ENCODE peak calls at places on chromosomes 4 and X, in eight cellular contexts. D is psoas muscle, O is EL, T is NCI-H2081, Q is M059J, G is ACHN, M is NCI-H510A, R is left cardiac atrium. J is an unnamed sample.

GRCh38 chrX:39613997-39614679 is 483.6 kb downstream of the BCOR start:
- DNase-seq in D (no peak), O (no peak), T (no peak), Q (peak; percentile 40), G (no peak), M (peak; percentile 30), R (no peak), J (no peak)

GRCh38 chr4:97270051-97270450 is 873.2 kb downstream of the STPG2 start:
- DNase-seq in D (no peak), O (no peak), T (no peak), Q (no peak), G (no peak), M (no peak), R (no peak), J (no peak)

GRCh38 chr4:15586046-15586445 is 69.1 kb downstream of the FBXL5 start:
- DNase-seq in D (no peak), O (no peak), T (no peak), Q (no peak), G (no peak), M (no peak), R (no peak), J (no peak)

GRCh38 chrX:122777766-122778165 is 406.3 kb upstream of the GRIA3 start:
- DNase-seq in D (no peak), O (no peak), T (peak; percentile 12), Q (no peak), G (no peak), M (no peak), R (no peak), J (peak; percentile 2)

GRCh38 chr4:3702084-3702521 is 64.1 kb upstream of the ADRA2C start:
- DNase-seq in D (peak; percentile 42), O (no peak), T (no peak), Q (no peak), G (no peak), M (no peak), R (no peak), J (no peak)

GRCh38 chr4:119218093-119218492 is 5.6 kb downstream of the USP53 start:
- DNase-seq in D (no peak), O (no peak), T (no peak), Q (no peak), G (no peak), M (no peak), R (no peak), J (no peak)

GRCh38 chr4:133439830-133440229 is 290.7 kb downstream of the PCDH10 start:
- DNase-seq in D (no peak), O (no peak), T (no peak), Q (no peak), G (no peak), M (no peak), R (no peak), J (no peak)

GRCh38 chrX:100994352-100995281 is 25.1 kb downstream of the ARL13A start:
- DNase-seq in D (no peak), O (peak; percentile 65), T (no peak), Q (peak; percentile 89), G (peak; percentile 39), M (no peak), R (no peak), J (peak; percentile 75)

GRCh38 chr4:120225527-120225926 is 158.9 kb upstream of the MAD2L1 start:
- DNase-seq in D (no peak), O (no peak), T (no peak), Q (no peak), G (no peak), M (no peak), R (no peak), J (no peak)

GRCh38 chr4:4532371-4532770 is 9.5 kb downstream of the STX18 start:
- DNase-seq in D (no peak), O (no peak), T (no peak), Q (no peak), G (no peak), M (no peak), R (no peak), J (no peak)

GRCh38 chrX:20399728-20400414 is 133.2 kb upstream of the RPS6KA3 start:
- DNase-seq in D (no peak), O (no peak), T (no peak), Q (no peak), G (no peak), M (no peak), R (no peak), J (no peak)

GRCh38 chr4:138445098-138445497 is 202.9 kb upstream of the SLC7A11 start:
- DNase-seq in D (no peak), O (peak; percentile 66), T (no peak), Q (no peak), G (no peak), M (no peak), R (no peak), J (peak; percentile 1)

GRCh38 chr4:77176606-77177005 is 19.6 kb downstream of the CCNG2 start:
- DNase-seq in D (no peak), O (no peak), T (no peak), Q (no peak), G (no peak), M (no peak), R (no peak), J (no peak)

GRCh38 chr4:167897116-167897515 is 195.2 kb upstream of the ANXA10 start:
- DNase-seq in D (no peak), O (peak; percentile 39), T (no peak), Q (no peak), G (no peak), M (peak; percentile 49), R (no peak), J (peak; percentile 84)

GRCh38 chr4:78100060-78100459 is 42.9 kb downstream of the FRAS1 start:
- DNase-seq in D (no peak), O (no peak), T (no peak), Q (no peak), G (no peak), M (no peak), R (no peak), J (no peak)

GRCh38 chr4:112840061-112840460 is 203.1 kb downstream of the LARP7 start:
- DNase-seq in D (no peak), O (peak; percentile 19), T (no peak), Q (no peak), G (peak; percentile 67), M (no peak), R (no peak), J (peak; percentile 53)

GRCh38 chr4:722851-723360 is 17.3 kb downstream of the PCGF3 start:
- DNase-seq in D (no peak), O (no peak), T (no peak), Q (no peak), G (no peak), M (no peak), R (no peak), J (no peak)

GRCh38 chr4:45294464-45294863 is 568.1 kb upstream of the GNPDA2 start:
- DNase-seq in D (no peak), O (no peak), T (peak; percentile 25), Q (no peak), G (no peak), M (no peak), R (no peak), J (no peak)

GRCh38 chr4:125334936-125335335 is 20.2 kb downstream of the FAT4 start:
- DNase-seq in D (no peak), O (no peak), T (no peak), Q (no peak), G (no peak), M (no peak), R (no peak), J (no peak)

GRCh38 chrX:19152762-19153161 is 30.5 kb upstream of the ADGRG2 start:
- DNase-seq in D (no peak), O (no peak), T (no peak), Q (peak; percentile 27), G (no peak), M (no peak), R (no peak), J (no peak)

GRCh38 chr4:76571274-76571673 is 136.2 kb downstream of the SHROOM3 start:
- DNase-seq in D (no peak), O (no peak), T (peak; percentile 58), Q (no peak), G (no peak), M (peak; percentile 34), R (no peak), J (no peak)

GRCh38 chrX:21657318-21658151 is 595 bp downstream of the KLHL34 start:
- DNase-seq in D (peak; percentile 66), O (no peak), T (no peak), Q (no peak), G (no peak), M (no peak), R (no peak), J (no peak)

GRCh38 chrX:45424341-45424740 is 223.7 kb upstream of the DIPK2B start:
- DNase-seq in D (no peak), O (no peak), T (no peak), Q (no peak), G (no peak), M (no peak), R (no peak), J (peak; percentile 19)

GRCh38 chrX:86028681-86029080 is 18.7 kb downstream of the CHM start:
- DNase-seq in D (no peak), O (no peak), T (no peak), Q (no peak), G (no peak), M (no peak), R (no peak), J (peak; percentile 9)

GRCh38 chr4:26060286-26060685 is 146.3 kb downstream of the SMIM20 start:
- DNase-seq in D (no peak), O (peak; percentile 50), T (no peak), Q (no peak), G (no peak), M (no peak), R (no peak), J (peak; percentile 48)

GRCh38 chr4:177673980-177674504 is 231.8 kb upstream of the AGA start:
- DNase-seq in D (no peak), O (no peak), T (no peak), Q (no peak), G (no peak), M (no peak), R (no peak), J (no peak)

GRCh38 chr4:24262616-24263015 is 321.7 kb downstream of the DHX15 start:
- DNase-seq in D (no peak), O (no peak), T (no peak), Q (peak; percentile 69), G (no peak), M (no peak), R (no peak), J (no peak)

J was measured in iris pigment epithelial cell.